ENCODE peak calls at places on chromosomes 16 and 17, in five cellular contexts. One of them, this sample, is unnamed.

GRCh38 chr17:65055280-65055707 is 1.2 kb downstream of the GNA13 start:
- DNase-seq in transverse colon: no peak
- DNase-seq in PC-3: no peak
- DNase-seq in HCT116: no peak
- DNase-seq in keratinocyte: no peak
- DNase-seq in this sample: no peak

GRCh38 chr16:57301126-57301817 is 16.8 kb upstream of the PLLP start:
- DNase-seq in transverse colon: no peak
- DNase-seq in PC-3: no peak
- DNase-seq in HCT116: no peak
- DNase-seq in keratinocyte: no peak
- DNase-seq in this sample: no peak

GRCh38 chr16:9489823-9490467 is 398.5 kb downstream of the HAPSTR1 start:
- DNase-seq in transverse colon: peak
- DNase-seq in PC-3: no peak
- DNase-seq in HCT116: no peak
- DNase-seq in keratinocyte: no peak
- DNase-seq in this sample: no peak

GRCh38 chr17:4433515-4434031 is at the start of gene SPNS3:
- DNase-seq in transverse colon: no peak
- DNase-seq in PC-3: no peak
- DNase-seq in HCT116: no peak
- DNase-seq in keratinocyte: no peak
- DNase-seq in this sample: no peak

GRCh38 chr17:19386276-19386863 is 620 bp downstream of the MFAP4 start:
- DNase-seq in transverse colon: peak
- DNase-seq in PC-3: peak
- DNase-seq in HCT116: no peak
- DNase-seq in keratinocyte: no peak
- DNase-seq in this sample: peak

GRCh38 chr17:52155301-52155700 is 3.2 kb downstream of the CA10 start:
- DNase-seq in transverse colon: no peak
- DNase-seq in PC-3: peak
- DNase-seq in HCT116: no peak
- DNase-seq in keratinocyte: no peak
- DNase-seq in this sample: peak

GRCh38 chr17:50627782-50628601 is 6.7 kb upstream of the ABCC3 start:
- DNase-seq in transverse colon: peak
- DNase-seq in PC-3: peak
- DNase-seq in HCT116: no peak
- DNase-seq in keratinocyte: no peak
- DNase-seq in this sample: no peak

GRCh38 chr17:32497431-32498205 is 10.8 kb downstream of the CDK5R1 start:
- DNase-seq in transverse colon: no peak
- DNase-seq in PC-3: peak
- DNase-seq in HCT116: no peak
- DNase-seq in keratinocyte: no peak
- DNase-seq in this sample: peak

GRCh38 chr16:66891360-66891759 is 11.0 kb downstream of the PDP2 start:
- DNase-seq in transverse colon: no peak
- DNase-seq in PC-3: no peak
- DNase-seq in HCT116: no peak
- DNase-seq in keratinocyte: no peak
- DNase-seq in this sample: no peak

GRCh38 chr16:2969545-2970521 is 685 bp downstream of the PAQR4 start:
- DNase-seq in transverse colon: peak
- DNase-seq in PC-3: peak
- DNase-seq in HCT116: no peak
- DNase-seq in keratinocyte: no peak
- DNase-seq in this sample: peak

GRCh38 chr17:78359216-78359935 is 501 bp downstream of the SOCS3 start:
- DNase-seq in transverse colon: no peak
- DNase-seq in PC-3: no peak
- DNase-seq in HCT116: no peak
- DNase-seq in keratinocyte: no peak
- DNase-seq in this sample: no peak

GRCh38 chr17:39104046-39104445 is 47.4 kb downstream of the PLXDC1 start:
- DNase-seq in transverse colon: no peak
- DNase-seq in PC-3: no peak
- DNase-seq in HCT116: no peak
- DNase-seq in keratinocyte: no peak
- DNase-seq in this sample: no peak

GRCh38 chr17:4658478-4659305 is 17.2 kb upstream of the ALOX15 start:
- DNase-seq in transverse colon: no peak
- DNase-seq in PC-3: no peak
- DNase-seq in HCT116: no peak
- DNase-seq in keratinocyte: no peak
- DNase-seq in this sample: peak

GRCh38 chr16:29148867-29149272 is 164.0 kb downstream of the LAT start:
- DNase-seq in transverse colon: peak
- DNase-seq in PC-3: no peak
- DNase-seq in HCT116: no peak
- DNase-seq in keratinocyte: no peak
- DNase-seq in this sample: no peak

GRCh38 chr16:55009581-55009980 is 78.9 kb downstream of the IRX5 start:
- DNase-seq in transverse colon: no peak
- DNase-seq in PC-3: no peak
- DNase-seq in HCT116: no peak
- DNase-seq in keratinocyte: no peak
- DNase-seq in this sample: no peak

GRCh38 chr16:71426069-71426879 is 15.6 kb downstream of the TLE7 start:
- DNase-seq in transverse colon: peak
- DNase-seq in PC-3: no peak
- DNase-seq in HCT116: peak
- DNase-seq in keratinocyte: peak
- DNase-seq in this sample: peak

GRCh38 chr17:61647044-61647443 is 56.0 kb upstream of the NACA2 start:
- DNase-seq in transverse colon: no peak
- DNase-seq in PC-3: peak
- DNase-seq in HCT116: no peak
- DNase-seq in keratinocyte: no peak
- DNase-seq in this sample: no peak

GRCh38 chr17:17663160-17664072 is 17.8 kb upstream of the RAI1 start:
- DNase-seq in transverse colon: peak
- DNase-seq in PC-3: peak
- DNase-seq in HCT116: peak
- DNase-seq in keratinocyte: peak
- DNase-seq in this sample: peak

GRCh38 chr17:77729587-77729986 is 228.9 kb upstream of the TNRC6C start:
- DNase-seq in transverse colon: no peak
- DNase-seq in PC-3: no peak
- DNase-seq in HCT116: no peak
- DNase-seq in keratinocyte: no peak
- DNase-seq in this sample: no peak

GRCh38 chr16:20671903-20672302 is 25.6 kb downstream of the ACSM1 start:
- DNase-seq in transverse colon: no peak
- DNase-seq in PC-3: no peak
- DNase-seq in HCT116: no peak
- DNase-seq in keratinocyte: no peak
- DNase-seq in this sample: no peak

GRCh38 chr17:5584383-5584951 is at the start of gene NLRP1:
- DNase-seq in transverse colon: peak
- DNase-seq in PC-3: peak
- DNase-seq in HCT116: peak
- DNase-seq in keratinocyte: peak
- DNase-seq in this sample: peak

GRCh38 chr17:61157246-61157887 is 242.3 kb upstream of the TBX2 start:
- DNase-seq in transverse colon: no peak
- DNase-seq in PC-3: no peak
- DNase-seq in HCT116: no peak
- DNase-seq in keratinocyte: no peak
- DNase-seq in this sample: peak

GRCh38 chr17:4476512-4477070 is 22.1 kb upstream of the SPNS2 start:
- DNase-seq in transverse colon: peak
- DNase-seq in PC-3: no peak
- DNase-seq in HCT116: no peak
- DNase-seq in keratinocyte: no peak
- DNase-seq in this sample: peak

GRCh38 chr17:40548982-40549680 is 16.1 kb downstream of the CCR7 start:
- DNase-seq in transverse colon: peak
- DNase-seq in PC-3: peak
- DNase-seq in HCT116: no peak
- DNase-seq in keratinocyte: no peak
- DNase-seq in this sample: peak

GRCh38 chr16:81319221-81319912 is 4.6 kb downstream of the GAN start:
- DNase-seq in transverse colon: no peak
- DNase-seq in PC-3: peak
- DNase-seq in HCT116: no peak
- DNase-seq in keratinocyte: peak
- DNase-seq in this sample: peak

GRCh38 chr16:69241911-69242310 is 54.9 kb downstream of the SNTB2 start:
- DNase-seq in transverse colon: no peak
- DNase-seq in PC-3: no peak
- DNase-seq in HCT116: no peak
- DNase-seq in keratinocyte: no peak
- DNase-seq in this sample: no peak

GRCh38 chr16:56108724-56109123 is 82.6 kb upstream of the GNAO1 start:
- DNase-seq in transverse colon: no peak
- DNase-seq in PC-3: no peak
- DNase-seq in HCT116: no peak
- DNase-seq in keratinocyte: no peak
- DNase-seq in this sample: no peak

GRCh38 chr17:6384481-6384880 is 50.4 kb downstream of the AIPL1 start:
- DNase-seq in transverse colon: no peak
- DNase-seq in PC-3: no peak
- DNase-seq in HCT116: no peak
- DNase-seq in keratinocyte: no peak
- DNase-seq in this sample: no peak

GRCh38 chr17:13490427-13490826 is 111.3 kb downstream of the HS3ST3A1 start:
- DNase-seq in transverse colon: no peak
- DNase-seq in PC-3: no peak
- DNase-seq in HCT116: no peak
- DNase-seq in keratinocyte: no peak
- DNase-seq in this sample: no peak

GRCh38 chr17:80393961-80394360 is 21.0 kb upstream of the ENDOV start:
- DNase-seq in transverse colon: no peak
- DNase-seq in PC-3: no peak
- DNase-seq in HCT116: no peak
- DNase-seq in keratinocyte: no peak
- DNase-seq in this sample: no peak

GRCh38 chr16:27847030-27847550 is 216.4 kb downstream of the GSG1L start:
- DNase-seq in transverse colon: no peak
- DNase-seq in PC-3: peak
- DNase-seq in HCT116: no peak
- DNase-seq in keratinocyte: no peak
- DNase-seq in this sample: no peak

DNA sequence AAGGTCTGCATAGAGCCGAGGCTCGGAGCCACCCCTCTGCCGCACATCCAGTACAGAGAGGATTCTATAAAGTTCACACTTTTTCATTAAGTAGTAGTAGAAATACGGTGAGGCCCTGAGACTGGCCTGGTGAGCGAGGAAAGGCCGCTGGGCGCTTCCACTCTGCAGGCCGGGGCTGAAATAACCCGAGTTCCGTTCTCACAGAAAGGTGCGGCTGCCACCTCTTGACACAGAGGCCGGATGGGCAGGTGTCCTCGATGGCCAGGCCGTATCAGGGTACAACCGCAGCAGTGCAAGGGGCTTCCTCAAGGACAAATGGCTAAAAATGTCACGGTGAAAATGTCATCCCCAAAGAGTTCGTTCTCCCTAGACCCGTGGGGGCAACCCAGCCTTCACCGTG is 770 bp upstream of the PCYT2 start:
- DNase-seq in transverse colon: no peak
- DNase-seq in PC-3: no peak
- DNase-seq in HCT116: no peak
- DNase-seq in keratinocyte: no peak
- DNase-seq in this sample: no peak
- TF ChIP-seq CTCF in transverse colon: no peak
- TF ChIP-seq CTCF in PC-3: no peak
- TF ChIP-seq CTCF in HCT116: no peak
- TF ChIP-seq CTCF in keratinocyte: no peak
- TF ChIP-seq CTCF in this sample: no peak

GRCh38 chr17:70139449-70139993 is 29.8 kb upstream of the KCNJ2 start:
- DNase-seq in transverse colon: no peak
- DNase-seq in PC-3: no peak
- DNase-seq in HCT116: no peak
- DNase-seq in keratinocyte: no peak
- DNase-seq in this sample: no peak

GRCh38 chr17:70138309-70138865 is 30.9 kb upstream of the KCNJ2 start:
- DNase-seq in transverse colon: no peak
- DNase-seq in PC-3: no peak
- DNase-seq in HCT116: no peak
- DNase-seq in keratinocyte: no peak
- DNase-seq in this sample: no peak

GRCh38 chr17:70136131-70136530 is 33.2 kb upstream of the KCNJ2 start:
- DNase-seq in transverse colon: no peak
- DNase-seq in PC-3: peak
- DNase-seq in HCT116: no peak
- DNase-seq in keratinocyte: no peak
- DNase-seq in this sample: peak

GRCh38 chr17:70134777-70135176 is 34.6 kb upstream of the KCNJ2 start:
- DNase-seq in transverse colon: no peak
- DNase-seq in PC-3: no peak
- DNase-seq in HCT116: no peak
- DNase-seq in keratinocyte: no peak
- DNase-seq in this sample: no peak

DNA sequence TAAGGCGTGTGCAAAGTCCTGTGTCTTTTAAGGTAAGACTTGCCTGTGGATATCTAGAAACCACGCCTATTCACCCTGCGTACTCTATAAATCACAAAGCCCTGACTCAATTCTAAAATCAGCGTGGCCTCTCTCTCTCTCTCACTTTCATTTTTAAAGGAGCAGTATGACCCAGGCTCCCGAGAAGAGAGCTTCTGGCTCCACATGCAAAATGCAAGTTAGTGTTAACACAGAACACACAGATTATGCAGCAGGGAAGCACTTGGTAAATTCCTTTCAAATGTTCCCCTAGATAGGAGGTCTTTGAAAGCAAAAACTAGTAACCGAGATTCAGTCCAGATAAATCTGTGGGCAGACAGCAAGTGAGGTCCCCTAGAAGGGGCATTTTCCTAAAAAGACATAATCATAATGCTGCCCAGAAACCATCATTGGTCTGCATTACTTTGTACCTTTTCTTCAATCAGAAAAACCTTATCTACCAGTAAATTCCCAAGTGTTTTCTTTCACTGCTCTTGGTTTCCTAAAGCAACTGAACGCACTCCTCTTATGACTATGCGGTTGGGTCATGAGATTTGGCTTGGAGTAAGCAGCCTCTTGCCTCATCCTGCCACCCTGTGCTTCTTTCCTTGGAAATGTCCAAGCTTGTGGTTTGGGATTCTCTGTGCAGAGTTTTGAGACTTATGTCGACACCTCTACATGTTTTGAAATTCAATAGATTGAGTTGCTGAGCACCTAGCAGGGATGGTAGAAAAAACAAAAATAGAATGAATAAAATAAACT is 31.7 kb upstream of the KCNJ2 start:
- DNase-seq in transverse colon: peak
- DNase-seq in PC-3: peak
- DNase-seq in HCT116: no peak
- DNase-seq in keratinocyte: peak
- DNase-seq in this sample: peak
- H3K4me3 ChIP-seq in transverse colon: peak
- H3K4me3 ChIP-seq in PC-3: peak
- H3K4me3 ChIP-seq in HCT116: no peak
- H3K4me3 ChIP-seq in keratinocyte: peak
- H3K4me3 ChIP-seq in this sample: peak

GRCh38 chr17:75270218-75270965 is 639 bp downstream of the MIF4GD start:
- DNase-seq in transverse colon: peak
- DNase-seq in PC-3: peak
- DNase-seq in HCT116: peak
- DNase-seq in keratinocyte: no peak
- DNase-seq in this sample: peak
- TF ChIP-seq CTCF in transverse colon: peak
- TF ChIP-seq CTCF in PC-3: peak
- TF ChIP-seq CTCF in HCT116: peak
- TF ChIP-seq CTCF in keratinocyte: peak
- TF ChIP-seq CTCF in this sample: peak

GRCh38 chr16:84596801-84597517 is 20.9 kb downstream of the COTL1 start:
- DNase-seq in transverse colon: no peak
- DNase-seq in PC-3: no peak
- DNase-seq in HCT116: no peak
- DNase-seq in keratinocyte: no peak
- DNase-seq in this sample: no peak
- H3K4me3 ChIP-seq in transverse colon: no peak
- H3K4me3 ChIP-seq in PC-3: no peak
- H3K4me3 ChIP-seq in HCT116: no peak
- H3K4me3 ChIP-seq in keratinocyte: no peak
- H3K4me3 ChIP-seq in this sample: no peak